ENCODE peak calls at places on chromosomes 6 and 20, in eight cellular contexts. G, S, V, F, P, D, X and C are unnamed samples.
A peak's percentile ranks its signal among the peaks of the same experiment; 100 is the strongest.

GRCh38 chr6:33759887-33760629 is 13.4 kb upstream of the IP6K3 start:
- DNase-seq in G (no peak), S (no peak), V (no peak), F (no peak), P (no peak), D (no peak), X (no peak), C (no peak)

GRCh38 chr6:135869857-135870256 is 18.4 kb downstream of the PDE7B start:
- DNase-seq in G (no peak), S (no peak), V (no peak), F (no peak), P (no peak), D (no peak), X (no peak), C (no peak)

GRCh38 chr20:59772931-59773913 is 160.2 kb downstream of the SYCP2 start:
- DNase-seq in G (no peak), S (peak; percentile 22), V (no peak), F (peak; percentile 37), P (no peak), D (no peak), X (no peak), C (no peak)

GRCh38 chr6:157877573-157878011 is 54.5 kb downstream of the SNX9 start:
- DNase-seq in G (no peak), S (no peak), V (no peak), F (no peak), P (no peak), D (no peak), X (no peak), C (no peak)

GRCh38 chr20:6299451-6299850 is 176.6 kb upstream of the FERMT1 start:
- DNase-seq in G (no peak), S (no peak), V (no peak), F (no peak), P (no peak), D (no peak), X (no peak), C (no peak)

GRCh38 chr20:36261389-36262105 is 25.3 kb downstream of the AAR2 start:
- DNase-seq in G (no peak), S (peak; percentile 23), V (no peak), F (no peak), P (no peak), D (no peak), X (no peak), C (no peak)

GRCh38 chr20:7714549-7714948 is 225.7 kb downstream of the HAO1 start:
- DNase-seq in G (no peak), S (no peak), V (no peak), F (no peak), P (no peak), D (no peak), X (no peak), C (no peak)

GRCh38 chr20:41217422-41217821 is 80.1 kb downstream of the PLCG1 start:
- DNase-seq in G (no peak), S (no peak), V (no peak), F (no peak), P (no peak), D (no peak), X (no peak), C (no peak)

GRCh38 chr6:167112421-167112820 is 10.5 kb upstream of the CCR6 start:
- DNase-seq in G (no peak), S (no peak), V (no peak), F (no peak), P (no peak), D (no peak), X (no peak), C (no peak)

GRCh38 chr6:113018351-113019151 is 671.4 kb downstream of the RFPL4B start:
- DNase-seq in G (peak; percentile 77), S (no peak), V (no peak), F (no peak), P (no peak), D (peak; percentile 78), X (no peak), C (peak; percentile 14)